ENCODE peak calls at places on chromosomes 16 and 17, in nine cellular contexts. H, Y, C, Q, T, R, S, G and X are unnamed samples. For H3K36me3 and H3K4me1, the result is how much of the 10 kb centered on the place peaks cover.

GRCh38 chr16:83802135-83802534 is 5.6 kb upstream of the HSBP1 start:
- DNase-seq in R (peak), H (peak), T (no peak), G (no peak), C (no peak), Q (no peak), S (no peak), Y (no peak), X (no peak)

GRCh38 chr17:39547713-39548478 is 59.8 kb downstream of the NEUROD2 start:
- DNase-seq in S (peak), Q (peak), T (peak), G (peak), Y (peak), R (peak), H (peak), C (peak), X (no peak)

GRCh38 chr16:24430937-24431760 is 108.2 kb upstream of the RBBP6 start:
- DNase-seq in R (no peak), S (no peak), Y (no peak), C (no peak), H (no peak), G (no peak), T (no peak), Q (no peak), X (no peak)

GRCh38 chr16:7363397-7364053 is 30.9 kb downstream of the RBFOX1 start:
- DNase-seq in Q (no peak), S (no peak), Y (peak), T (peak), G (no peak), R (no peak), H (no peak), C (no peak), X (no peak)

GRCh38 chr17:38996660-38997337 is 29.6 kb upstream of the FBXO47 start:
- DNase-seq in H (no peak), Y (no peak), R (no peak), C (no peak), Q (no peak), S (no peak), G (no peak), T (no peak), X (no peak)

GRCh38 chr17:2593846-2594656 is 597 bp downstream of the PAFAH1B1 start:
- DNase-seq in S (peak), T (peak), Y (peak), R (peak), C (peak), G (peak), H (peak), Q (peak), X (peak)

GRCh38 chr16:49698416-49698815 is 157.5 kb downstream of the ZNF423 start:
- DNase-seq in G (no peak), T (peak), Q (no peak), H (no peak), S (peak), Y (peak), C (no peak), R (peak), X (no peak)

GRCh38 chr17:59355030-59355694 is 23.7 kb downstream of the YPEL2 start:
- DNase-seq in Y (no peak), G (peak), Q (no peak), S (no peak), R (no peak), H (no peak), T (no peak), C (no peak), X (no peak)

GRCh38 chr16:27972500-27972899 is 91.0 kb downstream of the GSG1L start:
- DNase-seq in T (no peak), H (no peak), R (peak), Q (peak), Y (no peak), G (no peak), C (no peak), S (no peak), X (peak)

GRCh38 chr16:19746561-19746960 is 28.5 kb downstream of the IQCK start:
- DNase-seq in G (no peak), H (no peak), T (peak), S (no peak), Y (no peak), C (no peak), Q (no peak), R (peak), X (no peak)

DNA sequence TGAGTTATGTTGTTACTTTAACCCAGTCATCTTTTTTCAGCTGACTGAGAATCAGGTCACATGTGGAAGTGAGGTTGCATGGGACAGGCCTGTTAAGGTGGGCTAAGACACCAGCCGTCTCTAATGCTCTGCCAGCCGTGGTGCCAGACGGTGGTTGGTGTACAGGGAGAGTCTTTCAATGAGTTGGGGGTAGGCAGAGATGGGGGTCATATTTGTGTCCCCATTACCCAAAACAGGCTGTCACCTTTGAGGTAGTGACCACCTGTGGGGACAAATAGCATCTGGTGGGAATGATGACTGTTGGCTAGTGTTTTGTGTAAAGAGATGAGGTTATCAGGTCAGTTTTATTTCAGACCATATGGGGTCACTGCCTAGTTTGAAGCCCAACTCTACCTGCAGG is 1.8 kb downstream of the RPL38 start:
- DNase-seq in H (no peak), Y (no peak), C (no peak), G (no peak), Q (no peak), S (no peak), T (no peak), R (no peak), X (no peak)
- H3K36me3 ChIP-seq in H (under half), Y (under half), C (half or more), G (under half), Q (half or more), S (half or more), T (half or more), R (under half), X (under half)

DNA sequence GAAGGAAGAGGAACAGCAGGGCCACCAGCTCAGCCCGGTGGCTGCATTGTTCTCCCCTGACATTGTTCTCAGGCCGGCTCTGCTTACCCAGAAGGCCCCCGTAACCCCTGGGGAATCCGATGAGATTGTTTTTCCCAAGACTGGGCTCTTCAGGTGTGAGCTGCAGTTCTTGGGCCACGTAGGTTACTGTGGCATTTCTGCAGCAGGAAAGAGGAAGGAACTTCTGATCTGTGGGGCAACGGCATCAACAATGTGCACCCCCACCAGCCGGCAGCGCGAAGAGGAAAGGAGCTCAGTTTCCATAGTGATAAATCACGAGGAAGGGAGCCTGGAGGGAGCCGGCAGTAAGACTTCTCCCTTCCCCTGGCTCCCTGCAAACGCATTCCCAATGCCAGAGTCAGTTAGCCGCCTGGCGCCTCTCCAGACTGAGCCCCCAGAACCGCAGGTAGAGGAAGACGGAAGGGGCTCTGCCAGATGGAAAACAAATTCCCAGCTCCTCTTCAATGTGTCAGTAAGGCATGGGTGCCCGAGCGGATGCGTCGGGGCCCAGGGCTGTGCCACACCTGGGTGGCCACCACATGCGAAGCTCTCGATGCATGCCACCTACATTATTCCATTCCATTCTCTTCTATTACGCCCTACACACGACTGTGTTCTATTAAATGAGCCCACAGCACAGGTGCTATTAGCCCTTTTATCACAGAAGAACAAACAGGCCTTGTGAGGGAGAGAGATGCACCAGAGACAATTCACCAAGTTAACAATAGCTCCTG is 21.5 kb upstream of the PECAM1 start:
- DNase-seq in T (peak), G (peak), S (peak), Y (peak), Q (peak), R (peak), H (no peak), C (peak), X (peak)
- H3K4me3 ChIP-seq in T (peak), G (no peak), S (peak), Y (no peak), Q (peak), R (no peak), H (peak), C (peak), X (no peak)

GRCh38 chr17:31415004-31415454 is 23.6 kb downstream of the RAB11FIP4 start:
- DNase-seq in Y (no peak), R (no peak), Q (no peak), H (no peak), T (no peak), G (no peak), S (no peak), C (no peak), X (no peak)
- H3K4me1 ChIP-seq in Y (under half), R (under half), Q (under half), H (under half), T (under half), G (under half), S (under half), C (under half), X (under half)

DNA sequence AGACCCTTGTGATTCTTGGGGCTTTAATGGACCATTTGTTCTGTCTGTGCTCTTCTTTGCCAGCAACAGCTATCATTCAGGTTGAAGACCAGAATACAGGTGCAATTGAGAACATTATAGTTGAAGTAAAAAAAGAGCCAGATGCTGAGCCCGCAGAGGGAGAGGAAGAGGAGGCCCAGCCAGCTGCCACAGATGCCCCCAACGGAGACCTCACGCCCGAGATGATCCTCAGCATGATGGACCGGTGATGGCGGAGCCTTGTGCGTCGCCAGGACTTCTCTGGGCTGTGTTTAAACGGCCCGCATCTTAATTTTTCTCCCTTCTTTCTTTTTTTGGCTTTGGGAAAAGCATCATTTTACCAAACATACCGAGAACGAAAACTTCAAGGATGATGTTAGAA is 7.3 kb upstream of the CARMIL2 start:
- DNase-seq in R (no peak), T (no peak), Q (no peak), S (no peak), H (no peak), C (no peak), Y (no peak), G (no peak), X (no peak)
- H3K36me3 ChIP-seq in R (under half), T (half or more), Q (half or more), S (half or more), H (under half), C (half or more), Y (under half), G (under half), X (under half)

DNA sequence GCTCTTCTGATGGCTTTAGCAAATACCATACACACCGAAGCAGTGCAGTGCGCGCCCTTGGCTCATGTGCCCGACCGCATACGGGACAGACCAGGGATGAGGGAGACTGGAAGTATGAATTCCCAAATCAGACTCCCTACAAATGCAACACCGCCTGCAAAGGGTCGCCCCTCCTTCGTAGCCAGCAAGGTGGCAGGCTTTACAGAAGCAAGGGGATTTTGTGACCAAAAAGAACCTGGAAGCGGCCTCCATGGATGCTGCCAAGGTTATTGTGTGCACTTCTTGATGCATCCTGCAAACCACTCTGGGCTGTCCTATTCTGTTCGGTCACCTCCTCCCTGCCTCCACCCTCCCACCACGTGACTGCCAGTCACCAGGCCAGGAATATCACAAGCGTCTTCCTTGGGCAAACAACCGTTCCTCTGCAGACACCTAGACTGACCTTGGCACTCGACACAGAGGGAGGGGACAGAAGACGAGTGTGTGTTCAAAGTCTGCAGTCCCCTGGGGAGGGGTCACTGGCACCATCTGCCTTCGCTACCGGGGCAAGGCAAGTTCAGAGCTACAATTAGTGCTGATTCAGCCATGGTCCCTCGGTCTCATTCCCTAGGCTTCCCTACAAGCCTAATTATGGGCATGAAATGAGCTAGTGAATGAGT is 460.3 kb downstream of the SLC39A11 start:
- DNase-seq in H (no peak), Y (no peak), Q (no peak), C (no peak), R (no peak), S (no peak), T (peak), G (no peak), X (peak)
- H3K4me3 ChIP-seq in H (no peak), Y (no peak), Q (no peak), C (no peak), R (no peak), S (no peak), T (no peak), G (no peak), X (no peak)

GRCh38 chr16:2470603-2471015 is 488 bp upstream of the NTN3 start:
- DNase-seq in T (no peak), G (no peak), C (no peak), Q (peak), R (no peak), H (no peak), S (no peak), Y (no peak), X (no peak)

GRCh38 chr16:2471016-2471652 is at the start of gene NTN3:
- DNase-seq in T (no peak), S (no peak), G (no peak), Q (peak), C (no peak), R (no peak), Y (peak), H (no peak), X (peak)

GRCh38 chr16:2469399-2470233 is 1.5 kb upstream of the NTN3 start:
- DNase-seq in S (no peak), Q (peak), C (no peak), Y (no peak), R (no peak), G (no peak), H (no peak), T (no peak), X (no peak)

GRCh38 chr16:2468725-2469398 is 2.2 kb upstream of the NTN3 start:
- DNase-seq in G (peak), C (no peak), H (no peak), Q (peak), Y (peak), S (no peak), R (no peak), T (no peak), X (no peak)

GRCh38 chr16:2470234-2470601 is 879 bp upstream of the NTN3 start:
- DNase-seq in H (no peak), S (no peak), G (no peak), R (no peak), T (no peak), C (no peak), Y (no peak), Q (no peak), X (no peak)
- H3K4me1 ChIP-seq in H (under half), S (half or more), G (half or more), R (under half), T (under half), C (under half), Y (under half), Q (half or more), X (under half)

DNA sequence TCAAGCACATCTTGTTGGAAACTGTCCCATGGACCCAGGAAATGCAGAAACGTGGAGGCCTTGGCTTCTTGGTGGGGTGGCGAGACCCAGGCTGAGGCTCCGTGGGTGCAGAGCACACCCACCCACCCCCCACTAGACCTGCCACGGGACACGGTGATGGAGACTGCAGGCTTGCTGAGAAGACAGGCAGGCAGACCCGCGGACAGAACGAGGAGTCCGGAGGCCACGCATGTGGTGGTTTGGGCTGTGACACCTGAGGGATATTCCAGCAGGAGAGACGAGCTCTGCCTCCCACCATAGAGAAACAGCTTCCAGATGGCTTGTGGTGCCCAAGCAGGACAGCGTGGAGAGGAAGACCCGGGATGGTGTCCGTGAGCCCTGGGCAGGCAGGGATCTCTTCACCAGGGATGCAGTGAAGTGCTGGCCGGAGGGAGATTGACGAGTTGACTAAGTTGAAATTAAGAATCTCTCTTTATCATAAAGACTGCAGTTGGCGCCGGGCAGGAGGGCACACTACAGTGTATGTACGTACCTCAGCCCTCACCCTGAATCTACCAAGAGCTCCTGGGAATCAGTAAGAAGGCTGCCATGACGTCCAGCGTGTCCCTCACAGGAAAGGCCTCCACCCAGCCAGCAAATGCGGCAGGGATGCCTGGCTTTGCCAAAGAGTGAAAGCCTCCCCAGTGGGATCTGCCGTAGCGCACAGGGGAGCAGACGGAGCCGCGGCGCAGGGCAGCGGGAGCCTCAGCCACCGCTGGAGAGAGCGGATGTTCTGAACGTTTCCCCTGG is 8.2 kb downstream of the UBE2I start:
- DNase-seq in Q (no peak), R (no peak), Y (no peak), C (no peak), T (no peak), S (no peak), G (no peak), H (no peak), X (no peak)
- H3K36me3 ChIP-seq in Q (half or more), R (half or more), Y (under half), C (half or more), T (half or more), S (half or more), G (under half), H (under half), X (under half)